ENCODE peak calls at places on chromosomes 11 and 22, in four cellular contexts. One of them, this sample, is unnamed.
A peak's percentile ranks its signal among the peaks of the same experiment; 100 is the strongest.

GRCh38 chr22:34971456-34971855 is 94.5 kb upstream of the ISX start:
- DNase-seq in cardiac muscle cell: no peak
- DNase-seq in mucosa of descending colon: no peak
- DNase-seq in Peyer's patch: no peak
- DNase-seq in this sample: no peak

GRCh38 chr11:31636983-31637382 is 127.4 kb downstream of the ELP4 start:
- DNase-seq in cardiac muscle cell: no peak
- DNase-seq in mucosa of descending colon: no peak
- DNase-seq in Peyer's patch: no peak
- DNase-seq in this sample: no peak

GRCh38 chr11:45993438-45994064 is 71.1 kb downstream of the LARGE2 start:
- DNase-seq in cardiac muscle cell: no peak
- DNase-seq in mucosa of descending colon: no peak
- DNase-seq in Peyer's patch: no peak
- DNase-seq in this sample: no peak

GRCh38 chr11:64643258-64643881 is 52.4 kb downstream of the SLC22A12 start:
- DNase-seq in cardiac muscle cell: peak; percentile 40
- DNase-seq in mucosa of descending colon: no peak
- DNase-seq in Peyer's patch: no peak
- DNase-seq in this sample: no peak

GRCh38 chr22:36036167-36036624 is 7.6 kb upstream of the RBFOX2 start:
- DNase-seq in cardiac muscle cell: no peak
- DNase-seq in mucosa of descending colon: no peak
- DNase-seq in Peyer's patch: no peak
- DNase-seq in this sample: no peak

GRCh38 chr22:23688571-23688970 is 2.2 kb upstream of the RGL4 start:
- DNase-seq in cardiac muscle cell: no peak
- DNase-seq in mucosa of descending colon: no peak
- DNase-seq in Peyer's patch: peak; percentile 42
- DNase-seq in this sample: no peak

GRCh38 chr11:113137735-113138529 is 176.5 kb upstream of the TTC12 start:
- DNase-seq in cardiac muscle cell: no peak
- DNase-seq in mucosa of descending colon: no peak
- DNase-seq in Peyer's patch: no peak
- DNase-seq in this sample: no peak

GRCh38 chr11:28673687-28674431 is 565.7 kb downstream of the METTL15 start:
- DNase-seq in cardiac muscle cell: no peak
- DNase-seq in mucosa of descending colon: no peak
- DNase-seq in Peyer's patch: no peak
- DNase-seq in this sample: peak; percentile 61

GRCh38 chr11:65058012-65058411 is 341 bp downstream of the NAALADL1 start:
- DNase-seq in cardiac muscle cell: no peak
- DNase-seq in mucosa of descending colon: no peak
- DNase-seq in Peyer's patch: no peak
- DNase-seq in this sample: no peak

GRCh38 chr11:134837166-134837886 is 425.3 kb upstream of the B3GAT1 start:
- DNase-seq in cardiac muscle cell: no peak
- DNase-seq in mucosa of descending colon: no peak
- DNase-seq in Peyer's patch: no peak
- DNase-seq in this sample: no peak

GRCh38 chr22:49286236-49286760 is 541.4 kb downstream of the BRD1 start:
- DNase-seq in cardiac muscle cell: no peak
- DNase-seq in mucosa of descending colon: no peak
- DNase-seq in Peyer's patch: no peak
- DNase-seq in this sample: no peak

GRCh38 chr11:12802418-12803085 is 128.3 kb downstream of the TEAD1 start:
- DNase-seq in cardiac muscle cell: no peak
- DNase-seq in mucosa of descending colon: peak; percentile 88
- DNase-seq in Peyer's patch: peak; percentile 91
- DNase-seq in this sample: peak; percentile 100

GRCh38 chr11:77093987-77094840 is 8.4 kb upstream of the OMP start:
- DNase-seq in cardiac muscle cell: no peak
- DNase-seq in mucosa of descending colon: peak; percentile 32
- DNase-seq in Peyer's patch: no peak
- DNase-seq in this sample: no peak

GRCh38 chr11:113532697-113533424 is 57.7 kb upstream of the DRD2 start:
- DNase-seq in cardiac muscle cell: peak; percentile 89
- DNase-seq in mucosa of descending colon: no peak
- DNase-seq in Peyer's patch: peak; percentile 88
- DNase-seq in this sample: peak; percentile 63

GRCh38 chr11:102256251-102256650 is 61.0 kb upstream of the BIRC3 start:
- DNase-seq in cardiac muscle cell: no peak
- DNase-seq in mucosa of descending colon: no peak
- DNase-seq in Peyer's patch: no peak
- DNase-seq in this sample: peak; percentile 100

GRCh38 chr11:125174686-125175085 is 10.1 kb downstream of the PKNOX2 start:
- DNase-seq in cardiac muscle cell: no peak
- DNase-seq in mucosa of descending colon: no peak
- DNase-seq in Peyer's patch: no peak
- DNase-seq in this sample: no peak

GRCh38 chr11:125175166-125175565 is 10.6 kb downstream of the PKNOX2 start:
- DNase-seq in cardiac muscle cell: no peak
- DNase-seq in mucosa of descending colon: no peak
- DNase-seq in Peyer's patch: no peak
- DNase-seq in this sample: no peak

GRCh38 chr11:125173556-125173955 is 9.0 kb downstream of the PKNOX2 start:
- DNase-seq in cardiac muscle cell: no peak
- DNase-seq in mucosa of descending colon: no peak
- DNase-seq in Peyer's patch: no peak
- DNase-seq in this sample: no peak

GRCh38 chr11:125173027-125173426 is 8.5 kb downstream of the PKNOX2 start:
- DNase-seq in cardiac muscle cell: no peak
- DNase-seq in mucosa of descending colon: no peak
- DNase-seq in Peyer's patch: no peak
- DNase-seq in this sample: no peak

DNA sequence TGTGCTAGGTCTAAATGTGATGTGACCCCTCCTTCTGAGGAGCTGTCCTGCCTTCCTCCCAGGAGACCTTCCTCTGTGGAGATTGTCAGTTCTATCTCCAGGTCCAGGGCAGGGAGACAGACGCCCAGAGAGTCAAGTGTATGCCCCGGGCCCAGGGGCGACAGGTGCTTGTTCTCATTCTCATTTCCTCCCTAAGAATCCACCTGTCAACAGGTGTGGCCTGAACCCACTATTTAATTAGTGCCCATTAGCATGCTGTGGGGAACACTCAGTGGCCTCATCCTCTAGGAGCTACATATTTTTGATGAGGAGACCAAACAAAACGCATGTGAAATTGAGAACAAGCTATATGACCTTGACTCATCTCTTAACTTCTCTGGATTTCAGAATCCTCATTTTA is 9.5 kb downstream of the PKNOX2 start:
- DNase-seq in cardiac muscle cell: no peak
- DNase-seq in mucosa of descending colon: no peak
- DNase-seq in Peyer's patch: no peak
- DNase-seq in this sample: no peak
- TF ChIP-seq CTCF in cardiac muscle cell: no peak
- TF ChIP-seq CTCF in mucosa of descending colon: no peak
- TF ChIP-seq CTCF in Peyer's patch: no peak
- TF ChIP-seq CTCF in this sample: no peak

GRCh38 chr11:66238786-66239413 is 29.5 kb upstream of the RAB1B start:
- DNase-seq in cardiac muscle cell: no peak
- DNase-seq in mucosa of descending colon: no peak
- DNase-seq in Peyer's patch: no peak
- DNase-seq in this sample: no peak
- H3K36me3 ChIP-seq in cardiac muscle cell: peaks cover 14% of the 10 kb centered on the region
- H3K36me3 ChIP-seq in mucosa of descending colon: no peaks in the 10 kb centered on the region
- H3K36me3 ChIP-seq in Peyer's patch: no peaks in the 10 kb centered on the region
- H3K36me3 ChIP-seq in this sample: peaks cover 34% of the 10 kb centered on the region

GRCh38 chr11:119295178-119295577 is 21.8 kb downstream of the MCAM start:
- DNase-seq in cardiac muscle cell: no peak
- DNase-seq in mucosa of descending colon: no peak
- DNase-seq in Peyer's patch: no peak
- DNase-seq in this sample: peak; percentile 41
- TF ChIP-seq CTCF in cardiac muscle cell: no peak
- TF ChIP-seq CTCF in mucosa of descending colon: no peak
- TF ChIP-seq CTCF in Peyer's patch: no peak
- TF ChIP-seq CTCF in this sample: no peak

DNA sequence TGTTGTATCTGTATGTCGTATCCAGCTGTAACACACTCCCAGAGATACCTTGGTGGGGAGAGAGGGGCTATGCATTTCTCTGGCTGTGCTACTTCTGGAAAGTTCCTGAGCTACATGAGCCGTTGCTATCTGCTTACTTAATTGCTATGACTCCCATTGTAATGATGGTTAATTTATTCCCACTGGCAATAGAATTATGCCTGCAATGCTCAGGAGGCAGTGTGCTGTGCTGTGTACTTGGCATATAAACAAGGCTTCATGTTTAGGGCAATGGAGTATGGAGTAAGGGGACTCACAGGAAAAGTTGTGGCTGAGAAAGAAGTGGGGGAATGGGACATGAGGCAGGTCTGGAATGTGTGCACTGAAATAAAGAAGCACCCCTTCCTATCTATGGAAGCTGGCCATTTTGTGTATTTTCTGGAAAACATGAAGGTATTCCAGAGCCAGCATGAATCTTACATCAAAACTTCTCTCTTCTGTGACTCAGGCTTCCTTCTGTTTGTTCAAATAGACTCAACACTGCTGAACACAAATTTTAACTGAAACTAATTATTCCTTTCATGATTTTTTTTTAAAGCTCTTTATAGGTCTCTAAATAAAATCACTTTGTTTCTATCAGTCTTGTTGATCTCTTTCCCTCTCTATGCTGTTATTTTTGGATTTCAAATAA is 40.6 kb downstream of the CD44 start:
- DNase-seq in cardiac muscle cell: no peak
- DNase-seq in mucosa of descending colon: no peak
- DNase-seq in Peyer's patch: no peak
- DNase-seq in this sample: no peak
- H3K36me3 ChIP-seq in cardiac muscle cell: no peaks in the 10 kb centered on the region
- H3K36me3 ChIP-seq in mucosa of descending colon: no peaks in the 10 kb centered on the region
- H3K36me3 ChIP-seq in Peyer's patch: no peaks in the 10 kb centered on the region
- H3K36me3 ChIP-seq in this sample: peaks cover 33% of the 10 kb centered on the region

DNA sequence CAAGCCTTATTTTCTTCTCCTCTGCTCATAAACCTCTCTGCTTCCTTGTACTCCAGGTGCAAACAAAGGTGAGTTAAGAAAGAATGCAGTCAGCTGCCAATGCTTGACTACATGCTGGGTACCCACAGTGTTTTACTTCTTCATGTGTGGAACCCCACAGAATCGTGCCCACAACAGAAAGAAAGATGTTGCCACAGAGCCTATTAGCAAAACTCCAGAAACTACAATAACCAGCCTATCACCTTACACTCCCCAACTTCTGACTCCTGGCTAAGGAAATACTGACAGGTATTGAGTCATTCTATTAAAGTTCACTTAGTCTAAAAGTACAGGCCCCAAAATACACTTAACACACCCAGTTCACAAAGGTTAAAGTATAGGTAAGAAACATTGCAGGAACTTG is 56.9 kb upstream of the CCDC89 start:
- DNase-seq in cardiac muscle cell: no peak
- DNase-seq in mucosa of descending colon: no peak
- DNase-seq in Peyer's patch: no peak
- DNase-seq in this sample: peak; percentile 84
- TF ChIP-seq CTCF in cardiac muscle cell: no peak
- TF ChIP-seq CTCF in mucosa of descending colon: no peak
- TF ChIP-seq CTCF in Peyer's patch: no peak
- TF ChIP-seq CTCF in this sample: no peak

GRCh38 chr11:119019996-119020395 is 1.4 kb downstream of the TRAPPC4 start:
- DNase-seq in cardiac muscle cell: no peak
- DNase-seq in mucosa of descending colon: no peak
- DNase-seq in Peyer's patch: no peak
- DNase-seq in this sample: no peak

GRCh38 chr11:119014209-119014924 is 3.8 kb downstream of the RPS25 start:
- DNase-seq in cardiac muscle cell: no peak
- DNase-seq in mucosa of descending colon: no peak
- DNase-seq in Peyer's patch: no peak
- DNase-seq in this sample: no peak

GRCh38 chr11:119018074-119018938 is at the start of the genes RPS25 and TRAPPC4:
- DNase-seq in cardiac muscle cell: peak; percentile 96
- DNase-seq in mucosa of descending colon: peak; percentile 98
- DNase-seq in Peyer's patch: peak; percentile 98
- DNase-seq in this sample: peak; percentile 91

GRCh38 chr11:119015054-119015611 is 3.0 kb downstream of the RPS25 start:
- DNase-seq in cardiac muscle cell: no peak
- DNase-seq in mucosa of descending colon: no peak
- DNase-seq in Peyer's patch: no peak
- DNase-seq in this sample: no peak

GRCh38 chr11:119016216-119017009 is 1.7 kb downstream of the RPS25 start:
- DNase-seq in cardiac muscle cell: no peak
- DNase-seq in mucosa of descending colon: no peak
- DNase-seq in Peyer's patch: no peak
- DNase-seq in this sample: no peak
- H3K36me3 ChIP-seq in cardiac muscle cell: peaks cover 42% of the 10 kb centered on the region
- H3K36me3 ChIP-seq in mucosa of descending colon: no peaks in the 10 kb centered on the region
- H3K36me3 ChIP-seq in Peyer's patch: no peaks in the 10 kb centered on the region
- H3K36me3 ChIP-seq in this sample: peaks cover 15% of the 10 kb centered on the region

GRCh38 chr22:48263431-48263765 is 1500.9 kb downstream of the TBC1D22A start:
- DNase-seq in cardiac muscle cell: no peak
- DNase-seq in mucosa of descending colon: no peak
- DNase-seq in Peyer's patch: no peak
- DNase-seq in this sample: no peak

GRCh38 chr22:48259991-48260670 is 1497.7 kb downstream of the TBC1D22A start:
- DNase-seq in cardiac muscle cell: no peak
- DNase-seq in mucosa of descending colon: no peak
- DNase-seq in Peyer's patch: no peak
- DNase-seq in this sample: no peak

GRCh38 chr22:48262596-48263430 is 1500.4 kb downstream of the TBC1D22A start:
- DNase-seq in cardiac muscle cell: no peak
- DNase-seq in mucosa of descending colon: no peak
- DNase-seq in Peyer's patch: no peak
- DNase-seq in this sample: no peak

GRCh38 chr22:48261048-48261621 is 1498.7 kb downstream of the TBC1D22A start:
- DNase-seq in cardiac muscle cell: no peak
- DNase-seq in mucosa of descending colon: no peak
- DNase-seq in Peyer's patch: no peak
- DNase-seq in this sample: no peak

DNA sequence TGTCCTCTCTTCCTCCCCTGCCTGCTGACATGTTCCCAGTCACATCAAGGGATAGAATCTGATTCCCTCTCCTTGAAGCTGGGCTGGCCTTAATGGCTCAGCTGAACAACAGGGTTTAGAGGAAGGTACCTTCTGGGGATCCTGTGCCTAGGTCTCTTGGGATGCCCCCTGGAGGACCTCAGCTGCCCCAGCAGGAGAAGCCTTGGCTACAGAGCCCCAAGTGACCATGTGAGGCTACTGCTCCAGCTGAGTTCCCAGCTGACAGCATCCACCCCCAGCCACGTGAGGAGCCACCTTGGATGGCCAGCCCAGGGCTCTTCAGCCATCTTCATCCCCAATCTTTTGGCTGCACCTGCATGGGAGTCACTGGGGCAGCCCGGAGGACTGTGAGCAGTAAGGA is 1499.3 kb downstream of the TBC1D22A start:
- DNase-seq in cardiac muscle cell: no peak
- DNase-seq in mucosa of descending colon: no peak
- DNase-seq in Peyer's patch: no peak
- DNase-seq in this sample: no peak
- TF ChIP-seq CTCF in cardiac muscle cell: no peak
- TF ChIP-seq CTCF in mucosa of descending colon: no peak
- TF ChIP-seq CTCF in Peyer's patch: no peak
- TF ChIP-seq CTCF in this sample: no peak

DNA sequence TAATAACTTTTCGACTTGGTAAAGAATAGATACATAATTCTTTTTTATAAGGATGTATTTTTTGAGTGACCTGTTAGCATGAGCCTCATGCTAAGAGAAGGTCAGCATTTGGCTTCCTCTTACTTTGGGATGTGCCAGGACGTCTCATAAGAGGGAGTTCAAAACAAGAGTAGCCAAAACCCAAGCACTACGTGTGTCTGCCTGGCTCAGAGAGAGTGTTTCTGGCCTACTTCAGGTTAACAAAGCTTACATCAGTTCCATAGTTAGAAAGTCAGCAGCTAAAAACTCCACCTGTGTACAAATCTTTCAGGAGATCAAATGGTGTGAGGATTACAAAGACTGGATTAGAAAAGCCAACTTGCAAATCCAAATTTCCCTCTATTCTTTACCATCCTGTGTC is 13.9 kb downstream of the SNX19 start:
- DNase-seq in cardiac muscle cell: no peak
- DNase-seq in mucosa of descending colon: no peak
- DNase-seq in Peyer's patch: no peak
- DNase-seq in this sample: no peak
- H3K36me3 ChIP-seq in cardiac muscle cell: peaks cover 75% of the 10 kb centered on the region
- H3K36me3 ChIP-seq in mucosa of descending colon: peaks cover 11% of the 10 kb centered on the region
- H3K36me3 ChIP-seq in Peyer's patch: no peaks in the 10 kb centered on the region
- H3K36me3 ChIP-seq in this sample: peaks cover 24% of the 10 kb centered on the region